ENCODE peak calls at places on chromosome 7, in ten cellular contexts. B is gastrocnemius medialis; F is Calu3; I is OCI-LY7; T is tibial artery; J is neural crest cell; D is endothelial cell; Q is progenitor cell of endocrine pancreas; W is bronchial epithelial cell; M is CD4-positive, alpha-beta T cell. K is an unnamed sample.

GRCh38 chr7:29196191-29196590 is 1.6 kb downstream of the CHN2 start:
- DNase-seq in J (no peak), I (no peak), Q (no peak), F (no peak), W (no peak), B (no peak), T (no peak), D (no peak), M (no peak), K (no peak)

GRCh38 chr7:83326223-83326622 is 163.5 kb upstream of the PCLO start:
- DNase-seq in D (no peak), J (no peak), M (no peak), F (no peak), I (no peak), T (no peak), Q (no peak), W (no peak), B (no peak), K (no peak)

GRCh38 chr7:112042631-112043030 is 163.6 kb downstream of the DOCK4 start:
- DNase-seq in T (no peak), J (no peak), F (no peak), B (no peak), W (no peak), M (no peak), D (no peak), I (no peak), Q (no peak), K (no peak)

GRCh38 chr7:69190738-69191137 is 407.5 kb upstream of the AUTS2 start:
- DNase-seq in F (no peak), W (no peak), J (no peak), B (no peak), Q (no peak), M (no peak), T (no peak), I (no peak), D (no peak), K (no peak)

GRCh38 chr7:18497082-18497481 is 1.5 kb downstream of the HDAC9 start:
- DNase-seq in I (no peak), D (no peak), B (no peak), Q (no peak), W (no peak), J (no peak), T (no peak), F (no peak), M (no peak), K (no peak)

GRCh38 chr7:80740778-80741545 is 102.5 kb downstream of the CD36 start:
- DNase-seq in M (no peak), J (no peak), W (no peak), I (no peak), B (no peak), F (no peak), T (no peak), Q (no peak), D (no peak), K (no peak)

GRCh38 chr7:79118143-79118542 is 335.3 kb downstream of the MAGI2 start:
- DNase-seq in T (no peak), I (no peak), B (no peak), D (no peak), F (no peak), M (no peak), Q (no peak), W (peak; percentile 5), J (no peak), K (no peak)

GRCh38 chr7:121544726-121545125 is 148.6 kb upstream of the FAM3C start:
- DNase-seq in Q (no peak), I (no peak), B (no peak), F (peak; percentile 65), M (no peak), D (no peak), W (peak; percentile 99), J (no peak), T (no peak), K (no peak)

GRCh38 chr7:105429746-105430612 is 41.3 kb upstream of the SRPK2 start:
- DNase-seq in Q (no peak), D (peak; percentile 23), J (no peak), F (peak; percentile 50), W (peak; percentile 63), M (peak; percentile 37), B (no peak), T (peak; percentile 27), I (peak; percentile 63), K (peak; percentile 74)

GRCh38 chr7:103003004-103003403 is 71.6 kb downstream of the FBXL13 start:
- DNase-seq in Q (no peak), B (no peak), D (no peak), F (no peak), W (no peak), J (no peak), T (no peak), I (no peak), M (no peak), K (no peak)

GRCh38 chr7:104642551-104642950 is 314.1 kb downstream of the LHFPL3 start:
- DNase-seq in T (no peak), B (no peak), Q (no peak), I (no peak), D (no peak), M (no peak), W (no peak), J (no peak), F (no peak), K (no peak)

GRCh38 chr7:150866932-150867564 is 14.7 kb downstream of the AOC1 start:
- DNase-seq in T (no peak), W (no peak), J (no peak), D (no peak), F (no peak), I (no peak), Q (no peak), B (no peak), M (no peak), K (no peak)

DNA sequence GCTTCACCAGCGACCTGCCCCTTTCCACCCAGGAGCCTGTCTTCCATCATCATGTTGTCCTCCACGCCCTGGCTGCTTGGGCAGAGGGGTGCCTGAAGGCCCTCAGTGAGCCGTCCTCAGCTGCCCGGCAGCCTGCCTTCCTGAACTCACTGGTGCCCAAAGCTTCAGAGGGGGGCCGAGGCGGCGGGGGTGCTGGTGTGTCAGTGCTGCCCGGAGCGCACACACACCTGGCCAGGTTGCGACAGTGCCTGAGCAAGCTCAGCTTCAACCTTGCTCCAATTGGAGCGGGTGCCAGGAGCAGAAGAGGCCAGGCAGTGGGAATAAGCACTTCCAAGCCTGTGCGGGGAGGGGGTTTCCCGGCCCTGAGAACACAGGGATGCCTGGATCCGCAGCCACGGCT is 566.3 kb downstream of the INHBA start:
- DNase-seq in J (no peak), W (no peak), B (no peak), M (no peak), D (no peak), I (no peak), Q (no peak), F (no peak), T (no peak), K (no peak)
- TF ChIP-seq CTCF in J (no peak), W (no peak), B (no peak), M (no peak), D (no peak), I (no peak), Q (no peak), F (no peak), T (no peak), K (no peak)

DNA sequence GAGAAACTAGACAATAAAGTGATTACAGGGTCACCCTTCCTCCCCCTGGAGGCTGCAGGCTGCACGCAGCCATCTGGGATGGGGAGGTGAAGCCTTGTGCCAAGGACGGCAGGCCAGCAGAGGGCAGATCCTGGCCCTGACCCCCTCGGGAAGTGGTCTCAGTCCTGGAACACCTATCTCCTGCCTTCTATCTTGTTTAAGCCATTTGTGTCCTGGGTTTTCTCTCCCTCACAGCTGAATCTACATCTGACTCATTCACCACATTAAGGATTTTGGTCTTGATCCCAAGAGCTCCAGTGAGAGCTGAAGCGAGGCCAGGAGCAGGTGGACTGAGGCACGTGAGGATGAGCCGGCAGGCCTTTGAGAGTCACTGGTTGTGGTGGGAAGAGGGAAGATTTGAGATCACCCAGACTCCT is 16.4 kb upstream of the PARP12 start:
- DNase-seq in W (no peak), Q (no peak), I (peak; percentile 7), T (no peak), J (peak; percentile 26), B (peak; percentile 76), F (peak; percentile 25), M (no peak), D (peak; percentile 65), K (no peak)
- TF ChIP-seq CTCF in W (peak; percentile 26), Q (peak; percentile 53), I (peak; percentile 29), T (no peak), J (peak; percentile 49), B (no peak), F (peak; percentile 22), M (no peak), D (peak; percentile 50), K (peak; percentile 33)

DNA sequence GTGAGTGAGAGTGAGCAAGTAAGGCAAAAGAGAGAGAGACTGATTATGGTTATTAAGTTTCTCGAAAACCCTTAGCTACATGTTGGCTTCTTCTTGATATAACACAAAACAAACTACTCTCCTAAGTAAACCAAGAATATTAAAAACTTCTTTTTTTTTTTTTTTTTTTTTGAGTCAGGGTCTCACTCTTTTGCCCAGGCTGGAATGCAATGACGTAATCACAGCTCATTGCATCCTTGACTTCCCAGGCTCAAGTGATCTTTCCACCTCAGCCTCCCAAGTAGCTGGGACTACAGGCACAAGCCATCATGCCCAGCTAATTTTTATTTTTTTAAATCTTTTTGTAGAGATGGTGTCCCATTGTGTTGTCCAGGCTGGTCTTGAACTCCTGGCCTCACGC is 102.2 kb upstream of the IL6 start:
- DNase-seq in M (no peak), D (no peak), B (no peak), Q (no peak), T (no peak), F (no peak), W (no peak), J (no peak), I (no peak), K (no peak)
- TF ChIP-seq CTCF in M (no peak), D (no peak), B (no peak), Q (no peak), T (no peak), F (no peak), W (no peak), J (no peak), I (no peak), K (no peak)

DNA sequence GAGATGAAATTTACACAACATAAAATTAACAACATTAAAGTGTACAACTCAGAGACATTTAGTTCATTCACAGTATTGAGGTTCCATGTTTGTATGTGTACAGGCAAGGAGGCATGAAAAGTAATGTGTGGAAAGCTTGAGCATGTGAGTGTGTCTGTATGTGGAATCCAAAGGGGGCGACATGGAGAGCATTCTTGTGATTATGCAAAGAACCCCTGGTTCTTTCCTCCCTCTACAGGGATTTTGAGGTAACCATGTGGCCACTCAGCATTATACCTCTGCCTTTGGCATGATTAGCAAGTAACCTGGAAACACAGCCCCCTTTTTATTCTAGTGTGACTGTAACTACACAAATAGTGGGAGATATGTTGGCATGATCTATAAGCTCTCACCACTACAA is 21.0 kb downstream of the OR2F1 start:
- DNase-seq in T (no peak), F (no peak), M (no peak), Q (no peak), W (peak; percentile 7), I (no peak), J (no peak), B (no peak), D (no peak), K (no peak)
- TF ChIP-seq CTCF in T (no peak), F (no peak), M (no peak), Q (peak; percentile 13), W (no peak), I (no peak), J (no peak), B (no peak), D (no peak), K (no peak)

K was measured in LNCaP clone FGC.